ENCODE peak calls at places on chromosomes 2 and 18, in ten cellular contexts. R is K562, K is endothelial cell of umbilical vein, T is GM12878, M is HCT116, D is stomach, J is GM23338, L is SK-N-SH, P is breast epithelium, S is sigmoid colon. C is an unnamed sample.
A peak's percentile ranks its signal among the peaks of the same experiment; 100 is the strongest.

GRCh38 chr2:174878537-174879147 is 114.4 kb upstream of the CHRNA1 start:
- DNase-seq in R (no peak), K (peak; percentile 82), T (no peak), M (no peak), D (no peak), J (no peak), L (peak; percentile 45), P (no peak), S (no peak), C (peak; percentile 16)

GRCh38 chr2:56084117-56084936 is 99.5 kb upstream of the CCDC85A start:
- DNase-seq in R (no peak), K (no peak), T (no peak), M (no peak), D (no peak), J (no peak), L (no peak), P (no peak), S (no peak), C (no peak)

GRCh38 chr18:36066001-36066400 is 1.4 kb downstream of the RPRD1A start:
- DNase-seq in R (peak; percentile 24), K (peak; percentile 64), T (no peak), M (no peak), D (no peak), J (no peak), L (no peak), P (no peak), S (no peak), C (no peak)

GRCh38 chr2:198028955-198029354 is 224.6 kb downstream of the PLCL1 start:
- DNase-seq in R (no peak), K (no peak), T (no peak), M (no peak), D (no peak), J (no peak), L (no peak), P (no peak), S (no peak), C (no peak)

GRCh38 chr2:120434909-120435308 is 89.0 kb downstream of the INHBB start:
- DNase-seq in R (no peak), K (no peak), T (no peak), M (no peak), D (no peak), J (peak; percentile 44), L (no peak), P (no peak), S (no peak), C (no peak)

GRCh38 chr2:185181901-185182300 is 556.7 kb upstream of the FSIP2 start:
- DNase-seq in R (no peak), K (no peak), T (no peak), M (no peak), D (no peak), J (no peak), L (no peak), P (no peak), S (no peak), C (no peak)

GRCh38 chr2:147538088-147538487 is 306.7 kb upstream of the ACVR2A start:
- DNase-seq in R (no peak), K (no peak), T (no peak), M (no peak), D (no peak), J (no peak), L (no peak), P (no peak), S (no peak), C (no peak)

GRCh38 chr2:75098856-75099255 is 100.5 kb downstream of the TACR1 start:
- DNase-seq in R (peak; percentile 14), K (peak; percentile 28), T (no peak), M (no peak), D (no peak), J (peak; percentile 69), L (peak; percentile 14), P (no peak), S (no peak), C (no peak)

GRCh38 chr18:45765740-45766139 is 41.8 kb downstream of the SLC14A1 start:
- DNase-seq in R (no peak), K (no peak), T (no peak), M (no peak), D (no peak), J (no peak), L (no peak), P (no peak), S (no peak), C (no peak)

GRCh38 chr2:19801367-19802087 is 100.3 kb downstream of the TTC32 start:
- DNase-seq in R (no peak), K (peak; percentile 97), T (no peak), M (peak; percentile 81), D (peak; percentile 82), J (no peak), L (peak; percentile 39), P (peak; percentile 55), S (peak; percentile 94), C (peak; percentile 25)

GRCh38 chr2:143429932-143430331 is 300.7 kb downstream of the ARHGAP15 start:
- DNase-seq in R (no peak), K (peak; percentile 86), T (no peak), M (no peak), D (no peak), J (no peak), L (no peak), P (no peak), S (no peak), C (peak; percentile 4)

GRCh38 chr2:32833709-32834108 is 113.0 kb upstream of the LTBP1 start:
- DNase-seq in R (peak; percentile 21), K (no peak), T (no peak), M (no peak), D (no peak), J (no peak), L (no peak), P (no peak), S (no peak), C (no peak)

GRCh38 chr2:85924522-85924921 is 35.7 kb upstream of the ST3GAL5 start:
- DNase-seq in R (no peak), K (peak; percentile 23), T (no peak), M (no peak), D (no peak), J (no peak), L (no peak), P (peak; percentile 66), S (peak; percentile 85), C (peak; percentile 48)

GRCh38 chr2:69375494-69376353 is 11.3 kb downstream of the GFPT1 start:
- DNase-seq in R (peak; percentile 50), K (peak; percentile 40), T (no peak), M (peak; percentile 21), D (no peak), J (peak; percentile 79), L (peak; percentile 49), P (no peak), S (no peak), C (no peak)
- TF ChIP-seq CTCF in R (peak; percentile 73), K (peak; percentile 39), T (peak; percentile 62), M (peak; percentile 65), D (peak; percentile 43), J (peak; percentile 80), L (peak; percentile 73), P (no peak), S (peak; percentile 20), C (peak; percentile 33)

DNA sequence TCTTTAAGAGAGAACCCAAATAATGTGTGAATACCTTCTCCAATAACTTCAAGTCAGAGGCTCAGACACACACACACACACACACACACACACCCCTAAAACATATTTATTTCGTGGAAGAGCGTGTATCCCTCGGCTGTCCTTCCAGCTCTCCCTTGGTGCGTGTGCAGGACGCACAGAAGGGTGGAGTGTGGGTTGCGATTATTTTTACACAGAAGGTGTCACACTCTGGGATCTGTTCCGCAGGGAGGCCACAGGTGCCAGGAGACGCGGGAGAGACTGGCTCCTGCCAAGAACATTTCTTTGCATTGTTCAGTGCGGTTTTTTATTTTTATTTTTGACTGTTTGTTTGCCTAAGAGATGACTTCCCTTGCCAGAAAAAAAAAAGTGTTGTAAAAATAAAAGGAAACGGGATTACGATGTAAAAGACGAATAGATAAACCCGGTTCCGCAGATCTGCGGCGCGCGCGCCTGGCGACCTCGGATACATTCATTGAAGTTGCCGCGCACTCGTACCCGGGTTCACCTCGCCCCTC is 47.2 kb upstream of the ATP6V1B1 start:
- DNase-seq in R (no peak), K (no peak), T (no peak), M (no peak), D (no peak), J (peak; percentile 81), L (no peak), P (no peak), S (no peak), C (no peak)
- TF ChIP-seq POLR2AphosphoS5 in R (no peak), K (no peak), T (no peak), M (no peak), D (no peak), J (no peak), L (no peak), P (no peak), S (no peak), C (no peak)

DNA sequence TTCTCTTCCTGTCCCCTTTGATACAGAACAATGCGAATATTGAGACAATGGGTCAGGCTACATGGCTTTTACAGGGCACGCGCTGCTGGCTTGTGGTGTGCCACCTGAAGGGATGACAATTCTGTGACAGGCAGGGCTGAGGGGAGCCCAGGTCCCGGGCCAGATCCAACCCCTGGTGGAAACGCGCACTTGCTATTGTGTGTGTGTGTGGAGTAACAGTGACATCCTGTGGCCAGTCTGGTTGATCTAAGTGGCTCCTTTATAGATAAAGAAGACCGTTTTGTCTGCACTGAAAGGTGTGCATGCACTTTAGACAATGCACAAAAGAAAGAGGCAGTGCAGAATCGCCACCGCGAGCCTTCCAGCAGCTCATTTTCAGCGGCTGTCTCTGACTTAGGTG is 273.6 kb downstream of the HRH4 start:
- DNase-seq in R (no peak), K (no peak), T (no peak), M (no peak), D (no peak), J (peak; percentile 58), L (peak; percentile 28), P (no peak), S (no peak), C (no peak)
- TF ChIP-seq CTCF in R (peak; percentile 35), K (no peak), T (no peak), M (peak; percentile 25), D (no peak), J (peak; percentile 53), L (no peak), P (no peak), S (no peak), C (no peak)

GRCh38 chr18:48728204-48728833 is 189.5 kb downstream of the CTIF start:
- DNase-seq in R (no peak), K (peak; percentile 26), T (no peak), M (no peak), D (no peak), J (no peak), L (no peak), P (no peak), S (no peak), C (no peak)

GRCh38 chr18:48725596-48725995 is 186.8 kb downstream of the CTIF start:
- DNase-seq in R (no peak), K (no peak), T (no peak), M (no peak), D (no peak), J (no peak), L (no peak), P (no peak), S (no peak), C (no peak)

GRCh38 chr18:48729421-48729820 is 190.6 kb downstream of the CTIF start:
- DNase-seq in R (no peak), K (no peak), T (no peak), M (no peak), D (no peak), J (no peak), L (no peak), P (no peak), S (no peak), C (no peak)

GRCh38 chr18:48730010-48730409 is 191.2 kb downstream of the CTIF start:
- DNase-seq in R (no peak), K (no peak), T (no peak), M (no peak), D (no peak), J (no peak), L (no peak), P (no peak), S (no peak), C (no peak)

GRCh38 chr18:48727685-48728084 is 188.9 kb downstream of the CTIF start:
- DNase-seq in R (no peak), K (no peak), T (no peak), M (no peak), D (no peak), J (no peak), L (no peak), P (no peak), S (no peak), C (no peak)
- TF ChIP-seq POLR2AphosphoS5 in R (no peak), K (no peak), T (no peak), M (no peak), D (no peak), J (no peak), L (peak; percentile 28), P (no peak), S (peak; percentile 69), C (no peak)